ENCODE peak calls at places on chromosome 13, in nine cellular contexts. J is activated naive CD8-positive, alpha-beta T cell treated with anti-CD3 and anti-CD28 coated beads for 36 hours; F is Calu3; P is KBM-7; X is activated naive CD4-positive, alpha-beta T cell treated with anti-CD3 and anti-CD28 coated beads, Interleukin-2, amount 10 ng/mL, durations not matched to agents 7 days and 5 days; H is SHP77; N is NCI-H1436 treated with DMSO at 0.1 percent for 48 hours; B is CD8-positive, alpha-beta T cell; O is EH. A is an unnamed sample.

GRCh38 chr13:87677334-87678234 is 6.4 kb downstream of the SLITRK5 start:
- DNase-seq in X (no peak), J (no peak), F (no peak), O (no peak), N (no peak), B (no peak), P (no peak), H (peak), A (no peak)

GRCh38 chr13:65600702-65601101 is 1629.4 kb downstream of the PCDH9 start:
- DNase-seq in F (no peak), O (peak), N (no peak), H (no peak), J (no peak), P (no peak), B (no peak), X (no peak), A (peak)

GRCh38 chr13:76969488-76970365 is 21.4 kb downstream of the ACOD1 start:
- DNase-seq in J (no peak), F (no peak), N (peak), P (no peak), X (no peak), H (no peak), B (no peak), O (no peak), A (no peak)

GRCh38 chr13:98484289-98485219 is 92.4 kb downstream of the STK24 start:
- DNase-seq in F (peak), O (peak), H (peak), X (peak), J (peak), B (peak), P (no peak), N (no peak), A (peak)

GRCh38 chr13:74070065-74070464 is 64.1 kb downstream of the KLF12 start:
- DNase-seq in P (no peak), X (peak), N (no peak), J (peak), O (no peak), H (no peak), F (no peak), B (peak), A (no peak)

GRCh38 chr13:113753171-113753570 is 5.9 kb upstream of the TMEM255B start:
- DNase-seq in X (no peak), F (no peak), J (no peak), B (no peak), H (no peak), N (no peak), O (no peak), P (no peak), A (no peak)

GRCh38 chr13:111395511-111396393 is 75.3 kb downstream of the TEX29 start:
- DNase-seq in J (no peak), P (no peak), H (no peak), B (no peak), X (peak), N (no peak), F (no peak), O (no peak), A (no peak)

GRCh38 chr13:97067342-97067895 is 73.1 kb upstream of the OXGR1 start:
- DNase-seq in J (no peak), F (no peak), O (peak), P (no peak), H (peak), X (no peak), B (no peak), N (no peak), A (peak)

GRCh38 chr13:46489586-46490023 is 63.4 kb upstream of the LRCH1 start:
- DNase-seq in J (no peak), O (peak), B (no peak), F (no peak), H (no peak), P (no peak), X (no peak), N (no peak), A (peak)

GRCh38 chr13:106423530-106423929 is 111.9 kb downstream of the EFNB2 start:
- DNase-seq in H (no peak), B (no peak), N (no peak), F (no peak), P (no peak), X (no peak), J (no peak), O (no peak), A (no peak)

GRCh38 chr13:103140001-103140671 is 73.9 kb upstream of the SLC10A2 start:
- DNase-seq in F (peak), O (peak), J (no peak), X (no peak), P (peak), B (no peak), H (peak), N (no peak), A (no peak)

GRCh38 chr13:92175330-92175729 is 776.9 kb downstream of the GPC5 start:
- DNase-seq in H (peak), P (peak), X (no peak), N (no peak), F (no peak), J (no peak), O (no peak), B (no peak), A (peak)

GRCh38 chr13:93225610-93226009 is 997 bp upstream of the GPC6 start:
- DNase-seq in B (no peak), N (no peak), F (no peak), O (no peak), J (no peak), X (no peak), P (no peak), H (no peak), A (no peak)

GRCh38 chr13:91805605-91806004 is 407.2 kb downstream of the GPC5 start:
- DNase-seq in F (no peak), B (no peak), H (no peak), J (no peak), P (no peak), X (no peak), N (no peak), O (no peak), A (no peak)

GRCh38 chr13:26616126-26616525 is 58.6 kb downstream of the WASF3 start:
- DNase-seq in O (peak), N (no peak), F (no peak), H (no peak), P (no peak), X (no peak), J (no peak), B (no peak), A (peak)

GRCh38 chr13:72782717-72783116 is 784 bp downstream of the PIBF1 start:
- DNase-seq in X (no peak), O (peak), B (no peak), J (no peak), H (no peak), N (no peak), F (no peak), P (peak), A (peak)

GRCh38 chr13:105139380-105140285 is 1395.8 kb downstream of the EFNB2 start:
- DNase-seq in O (no peak), J (peak), N (no peak), B (peak), P (peak), H (peak), X (peak), F (no peak), A (peak)

GRCh38 chr13:98112456-98112855 is 30.4 kb upstream of the FARP1 start:
- DNase-seq in N (no peak), P (no peak), H (no peak), O (no peak), J (no peak), X (no peak), F (no peak), B (no peak), A (no peak)

A was measured in cardiac fibroblast.